ENCODE peak calls at places on chromosomes 5 and 9, in nine cellular contexts. One of them, this sample, is unnamed.
A peak's percentile ranks its signal among the peaks of the same experiment; 100 is the strongest.

GRCh38 chr5:10366310-10367297 is 13.1 kb downstream of the MARCHF6 start:
- DNase-seq in HepG2: no peak
- DNase-seq in HCT116: no peak
- DNase-seq in body of pancreas: peak; percentile 72
- DNase-seq in lower leg skin: no peak
- DNase-seq in NB4: no peak
- DNase-seq in transverse colon: peak; percentile 42
- DNase-seq in heart left ventricle: no peak
- DNase-seq in H1: no peak
- DNase-seq in this sample: no peak

GRCh38 chr5:154356256-154356655 is 89.5 kb upstream of the SAP30L start:
- DNase-seq in HepG2: no peak
- DNase-seq in HCT116: no peak
- DNase-seq in body of pancreas: no peak
- DNase-seq in lower leg skin: peak; percentile 50
- DNase-seq in NB4: no peak
- DNase-seq in transverse colon: no peak
- DNase-seq in heart left ventricle: no peak
- DNase-seq in H1: no peak
- DNase-seq in this sample: no peak

GRCh38 chr5:137195483-137195882 is 303.6 kb downstream of the SPOCK1 start:
- DNase-seq in HepG2: no peak
- DNase-seq in HCT116: no peak
- DNase-seq in body of pancreas: no peak
- DNase-seq in lower leg skin: no peak
- DNase-seq in NB4: no peak
- DNase-seq in transverse colon: no peak
- DNase-seq in heart left ventricle: no peak
- DNase-seq in H1: no peak
- DNase-seq in this sample: no peak

GRCh38 chr9:89865981-89866380 is 261.2 kb downstream of the GADD45G start:
- DNase-seq in HepG2: no peak
- DNase-seq in HCT116: no peak
- DNase-seq in body of pancreas: no peak
- DNase-seq in lower leg skin: no peak
- DNase-seq in NB4: no peak
- DNase-seq in transverse colon: no peak
- DNase-seq in heart left ventricle: no peak
- DNase-seq in H1: no peak
- DNase-seq in this sample: no peak

GRCh38 chr9:111000202-111000601 is 38.1 kb downstream of the LPAR1 start:
- DNase-seq in HepG2: no peak
- DNase-seq in HCT116: no peak
- DNase-seq in body of pancreas: peak; percentile 49
- DNase-seq in lower leg skin: no peak
- DNase-seq in NB4: no peak
- DNase-seq in transverse colon: no peak
- DNase-seq in heart left ventricle: no peak
- DNase-seq in H1: no peak
- DNase-seq in this sample: no peak

GRCh38 chr5:133721365-133721764 is 109.0 kb upstream of the FSTL4 start:
- DNase-seq in HepG2: no peak
- DNase-seq in HCT116: no peak
- DNase-seq in body of pancreas: no peak
- DNase-seq in lower leg skin: no peak
- DNase-seq in NB4: no peak
- DNase-seq in transverse colon: no peak
- DNase-seq in heart left ventricle: no peak
- DNase-seq in H1: no peak
- DNase-seq in this sample: no peak

GRCh38 chr5:138946241-138946623 is 71.1 kb upstream of the LRRTM2 start:
- DNase-seq in HepG2: no peak
- DNase-seq in HCT116: no peak
- DNase-seq in body of pancreas: peak; percentile 53
- DNase-seq in lower leg skin: peak; percentile 82
- DNase-seq in NB4: no peak
- DNase-seq in transverse colon: no peak
- DNase-seq in heart left ventricle: no peak
- DNase-seq in H1: no peak
- DNase-seq in this sample: peak; percentile 51

GRCh38 chr9:96027271-96028131 is 152.0 kb downstream of the ERCC6L2 start:
- DNase-seq in HepG2: no peak
- DNase-seq in HCT116: no peak
- DNase-seq in body of pancreas: no peak
- DNase-seq in lower leg skin: no peak
- DNase-seq in NB4: no peak
- DNase-seq in transverse colon: no peak
- DNase-seq in heart left ventricle: peak; percentile 37
- DNase-seq in H1: peak; percentile 65
- DNase-seq in this sample: no peak

GRCh38 chr5:91384671-91385430 is 1.7 kb upstream of the ARRDC3 start:
- DNase-seq in HepG2: peak; percentile 90
- DNase-seq in HCT116: peak; percentile 94
- DNase-seq in body of pancreas: peak; percentile 63
- DNase-seq in lower leg skin: no peak
- DNase-seq in NB4: peak; percentile 90
- DNase-seq in transverse colon: peak; percentile 50
- DNase-seq in heart left ventricle: no peak
- DNase-seq in H1: no peak
- DNase-seq in this sample: no peak

DNA sequence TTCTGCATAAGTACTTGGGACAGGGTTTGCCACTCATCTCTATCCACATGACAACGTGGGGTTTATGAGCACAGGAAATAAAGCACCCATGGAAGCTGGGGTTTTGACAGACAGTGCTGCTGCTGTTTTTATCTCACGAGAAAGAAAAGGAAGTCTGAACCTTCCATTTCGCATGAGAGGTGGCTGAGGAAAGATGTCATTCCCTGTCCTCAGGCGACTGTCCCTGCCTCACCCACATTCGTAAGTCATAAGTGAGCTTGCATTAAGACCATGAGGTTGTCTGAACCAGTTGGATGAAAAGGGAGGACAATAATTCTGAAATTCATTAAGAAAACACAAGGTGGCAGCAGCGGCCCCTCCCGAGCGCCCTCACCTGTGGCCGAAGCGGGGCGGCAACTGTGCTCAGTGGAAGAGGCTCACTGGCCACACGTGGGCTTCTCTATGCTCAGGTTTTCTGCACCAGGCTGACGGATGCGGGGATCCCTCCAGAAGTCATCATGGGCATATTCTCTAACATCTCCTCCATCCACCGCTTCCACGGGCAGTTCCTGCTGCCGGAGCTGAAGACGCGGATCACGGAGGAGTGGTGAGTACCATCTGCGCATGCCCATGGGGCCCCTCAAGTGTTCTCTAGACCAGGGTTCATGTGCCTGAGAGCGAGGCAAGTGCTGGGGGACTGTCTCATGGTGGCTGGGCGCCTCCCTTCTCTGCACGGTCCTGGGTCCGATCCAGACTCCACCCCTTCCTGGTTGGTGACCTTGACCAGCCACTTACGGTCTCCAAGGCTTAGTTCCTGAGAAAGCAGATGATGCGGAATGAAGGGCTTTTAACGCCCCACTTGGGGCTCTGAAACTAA is 54.7 kb upstream of the SUSD3 start:
- DNase-seq in HepG2: peak; percentile 41
- DNase-seq in HCT116: peak; percentile 73
- DNase-seq in body of pancreas: peak; percentile 74
- DNase-seq in lower leg skin: peak; percentile 88
- DNase-seq in NB4: peak; percentile 68
- DNase-seq in transverse colon: peak; percentile 72
- DNase-seq in heart left ventricle: no peak
- DNase-seq in H1: peak; percentile 82
- DNase-seq in this sample: peak; percentile 71
- H3K4me3 ChIP-seq in HepG2: no peak overlapping the region
- H3K4me3 ChIP-seq in HCT116: peak overlapping the region; percentile 60
- H3K4me3 ChIP-seq in body of pancreas: no peak overlapping the region
- H3K4me3 ChIP-seq in lower leg skin: no peak overlapping the region
- H3K4me3 ChIP-seq in NB4: no peak overlapping the region
- H3K4me3 ChIP-seq in transverse colon: peak overlapping the region; percentile 22
- H3K4me3 ChIP-seq in heart left ventricle: peak overlapping the region; percentile 37
- H3K4me3 ChIP-seq in H1: no peak overlapping the region
- H3K4me3 ChIP-seq in this sample: no peak overlapping the region

GRCh38 chr9:37410969-37411785 is 11.3 kb upstream of the GRHPR start:
- DNase-seq in HepG2: peak; percentile 56
- DNase-seq in HCT116: no peak
- DNase-seq in body of pancreas: no peak
- DNase-seq in lower leg skin: no peak
- DNase-seq in NB4: no peak
- DNase-seq in transverse colon: no peak
- DNase-seq in heart left ventricle: no peak
- DNase-seq in H1: peak; percentile 74
- DNase-seq in this sample: peak; percentile 57
- TF ChIP-seq CTCF in HepG2: peak; percentile 83
- TF ChIP-seq CTCF in HCT116: peak; percentile 35
- TF ChIP-seq CTCF in body of pancreas: no peak
- TF ChIP-seq CTCF in lower leg skin: no peak
- TF ChIP-seq CTCF in NB4: peak; percentile 15
- TF ChIP-seq CTCF in transverse colon: no peak
- TF ChIP-seq CTCF in heart left ventricle: no peak
- TF ChIP-seq CTCF in H1: peak; percentile 51
- TF ChIP-seq CTCF in this sample: no peak

GRCh38 chr5:83306572-83307241 is 164.8 kb upstream of the VCAN start:
- DNase-seq in HepG2: no peak
- DNase-seq in HCT116: peak; percentile 44
- DNase-seq in body of pancreas: peak; percentile 9
- DNase-seq in lower leg skin: peak; percentile 80
- DNase-seq in NB4: peak; percentile 94
- DNase-seq in transverse colon: peak; percentile 11
- DNase-seq in heart left ventricle: peak; percentile 64
- DNase-seq in H1: no peak
- DNase-seq in this sample: peak; percentile 65
- TF ChIP-seq POLR2A in HepG2: no peak
- TF ChIP-seq POLR2A in HCT116: no peak
- TF ChIP-seq POLR2A in body of pancreas: no peak
- TF ChIP-seq POLR2A in lower leg skin: no peak
- TF ChIP-seq POLR2A in NB4: no peak
- TF ChIP-seq POLR2A in transverse colon: no peak
- TF ChIP-seq POLR2A in heart left ventricle: no peak
- TF ChIP-seq POLR2A in H1: no peak
- TF ChIP-seq POLR2A in this sample: peak; percentile 8

GRCh38 chr9:3468407-3469205 is 57.2 kb downstream of the RFX3 start:
- DNase-seq in HepG2: no peak
- DNase-seq in HCT116: no peak
- DNase-seq in body of pancreas: no peak
- DNase-seq in lower leg skin: no peak
- DNase-seq in NB4: no peak
- DNase-seq in transverse colon: no peak
- DNase-seq in heart left ventricle: no peak
- DNase-seq in H1: no peak
- DNase-seq in this sample: no peak
- H3K4me3 ChIP-seq in HepG2: no peak overlapping the region
- H3K4me3 ChIP-seq in HCT116: no peak overlapping the region
- H3K4me3 ChIP-seq in body of pancreas: no peak overlapping the region
- H3K4me3 ChIP-seq in lower leg skin: no peak overlapping the region
- H3K4me3 ChIP-seq in NB4: no peak overlapping the region
- H3K4me3 ChIP-seq in transverse colon: no peak overlapping the region
- H3K4me3 ChIP-seq in heart left ventricle: no peak overlapping the region
- H3K4me3 ChIP-seq in H1: no peak overlapping the region
- H3K4me3 ChIP-seq in this sample: no peak overlapping the region

GRCh38 chr9:19386469-19387044 is 6.5 kb upstream of the RPS6 start:
- DNase-seq in HepG2: no peak
- DNase-seq in HCT116: no peak
- DNase-seq in body of pancreas: no peak
- DNase-seq in lower leg skin: no peak
- DNase-seq in NB4: no peak
- DNase-seq in transverse colon: no peak
- DNase-seq in heart left ventricle: no peak
- DNase-seq in H1: no peak
- DNase-seq in this sample: no peak

GRCh38 chr9:19381656-19382055 is 1.6 kb upstream of the RPS6 start:
- DNase-seq in HepG2: no peak
- DNase-seq in HCT116: no peak
- DNase-seq in body of pancreas: no peak
- DNase-seq in lower leg skin: no peak
- DNase-seq in NB4: peak; percentile 39
- DNase-seq in transverse colon: no peak
- DNase-seq in heart left ventricle: no peak
- DNase-seq in H1: no peak
- DNase-seq in this sample: no peak

DNA sequence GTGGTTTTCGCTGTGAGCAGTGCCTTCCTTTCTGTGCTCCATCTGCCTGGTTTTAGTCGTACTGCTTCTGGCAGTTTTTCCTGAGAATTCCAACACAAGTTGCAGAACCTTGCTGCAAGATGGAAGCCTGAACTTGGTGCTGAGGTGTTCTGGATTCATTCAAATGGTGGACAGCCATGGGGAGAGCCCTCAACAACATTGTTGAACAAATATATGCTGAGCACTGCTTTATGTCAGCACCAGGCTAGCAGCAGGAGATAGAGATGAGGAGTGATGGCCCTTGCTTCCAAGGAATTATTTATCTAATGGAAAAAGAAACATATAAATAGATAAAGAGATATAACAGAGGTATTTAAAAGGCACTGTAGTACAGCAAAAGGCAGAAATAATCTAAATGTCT is 7.3 kb upstream of the RPS6 start:
- DNase-seq in HepG2: no peak
- DNase-seq in HCT116: no peak
- DNase-seq in body of pancreas: no peak
- DNase-seq in lower leg skin: no peak
- DNase-seq in NB4: no peak
- DNase-seq in transverse colon: no peak
- DNase-seq in heart left ventricle: no peak
- DNase-seq in H1: no peak
- DNase-seq in this sample: no peak
- TF ChIP-seq CTCF in HepG2: no peak
- TF ChIP-seq CTCF in HCT116: no peak
- TF ChIP-seq CTCF in body of pancreas: no peak
- TF ChIP-seq CTCF in lower leg skin: no peak
- TF ChIP-seq CTCF in NB4: no peak
- TF ChIP-seq CTCF in transverse colon: no peak
- TF ChIP-seq CTCF in heart left ventricle: no peak
- TF ChIP-seq CTCF in H1: no peak
- TF ChIP-seq CTCF in this sample: no peak

DNA sequence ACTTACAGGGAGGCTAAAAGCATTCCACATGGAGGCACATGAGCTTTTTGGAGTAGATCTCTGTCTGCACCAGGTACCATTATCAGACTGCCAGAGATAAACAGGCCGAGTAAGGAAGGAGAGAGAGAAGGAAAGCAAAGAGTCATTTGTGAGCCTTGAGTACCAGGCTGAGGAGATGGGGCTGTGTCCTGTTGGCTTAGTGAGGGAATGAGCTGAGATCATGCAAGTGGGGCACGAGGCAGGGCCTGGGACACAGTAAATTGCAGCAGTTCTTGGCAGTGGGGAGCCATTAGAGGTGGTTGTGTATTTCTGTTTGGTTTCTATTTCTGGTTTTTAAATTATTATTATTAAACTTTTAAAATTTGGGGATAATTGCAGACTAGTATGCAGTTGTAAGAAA is 53.3 kb downstream of the TSTD2 start:
- DNase-seq in HepG2: no peak
- DNase-seq in HCT116: no peak
- DNase-seq in body of pancreas: no peak
- DNase-seq in lower leg skin: peak; percentile 59
- DNase-seq in NB4: no peak
- DNase-seq in transverse colon: no peak
- DNase-seq in heart left ventricle: no peak
- DNase-seq in H1: no peak
- DNase-seq in this sample: no peak
- TF ChIP-seq POLR2A in HepG2: no peak
- TF ChIP-seq POLR2A in HCT116: no peak
- TF ChIP-seq POLR2A in body of pancreas: no peak
- TF ChIP-seq POLR2A in lower leg skin: no peak
- TF ChIP-seq POLR2A in NB4: no peak
- TF ChIP-seq POLR2A in transverse colon: no peak
- TF ChIP-seq POLR2A in heart left ventricle: no peak
- TF ChIP-seq POLR2A in H1: no peak
- TF ChIP-seq POLR2A in this sample: no peak